ENCODE peak calls at places on chromosomes 12 and 14, in seven cellular contexts. D is progenitor cell of endocrine pancreas; K is type B pancreatic cell; P is T-helper 2 cell treated with Interferon-gamma antibody and Interleukin-4, amounts not matched to agents 5 μg/mL and 100 μg/mL, for 36 hours; Q is left cardiac atrium; J is activated naive CD8-positive, alpha-beta T cell treated with anti-CD3 and anti-CD28 coated beads, Interleukin-2, amount 50 U/mL, for 24 hours; U is cardiac muscle cell. N is an unnamed sample.
A peak's percentile ranks its signal among the peaks of the same experiment; 100 is the strongest.

GRCh38 chr14:55212611-55213010 is 21.2 kb upstream of the DLGAP5 start:
- DNase-seq in J (no peak), P (no peak), Q (no peak), U (no peak), D (no peak), K (no peak), N (no peak)

GRCh38 chr12:89098390-89099102 is 253.8 kb downstream of the DUSP6 start:
- DNase-seq in K (no peak), D (no peak), U (peak; percentile 61), J (no peak), Q (no peak), P (no peak), N (no peak)

GRCh38 chr14:105294142-105294597 is 6.6 kb downstream of the BRF1 start:
- DNase-seq in P (peak; percentile 72), K (no peak), Q (peak; percentile 78), J (peak; percentile 67), D (no peak), U (no peak), N (no peak)

GRCh38 chr14:100504372-100505078 is 82.7 kb downstream of the BEGAIN start:
- DNase-seq in D (no peak), P (no peak), J (no peak), U (no peak), Q (no peak), K (no peak), N (no peak)

GRCh38 chr12:12881495-12881894 is 9.9 kb upstream of the GPRC5A start:
- DNase-seq in Q (no peak), P (no peak), J (no peak), K (no peak), D (no peak), U (no peak), N (no peak)

GRCh38 chr14:51004352-51004800 is 60.1 kb upstream of the PYGL start:
- DNase-seq in P (no peak), U (peak; percentile 45), D (no peak), Q (no peak), J (no peak), K (no peak), N (no peak)

GRCh38 chr12:27709932-27710591 is 570 bp upstream of the MRPS35 start:
- DNase-seq in P (no peak), J (no peak), U (peak; percentile 6), Q (no peak), K (no peak), D (no peak), N (no peak)

GRCh38 chr12:84113666-84114065 is 798.9 kb downstream of the SLC6A15 start:
- DNase-seq in J (no peak), U (no peak), D (no peak), Q (no peak), P (no peak), K (no peak), N (no peak)

GRCh38 chr12:131130311-131130911 is 176.7 kb downstream of the ADGRD1 start:
- DNase-seq in U (no peak), K (peak; percentile 63), D (no peak), J (no peak), Q (no peak), P (no peak), N (no peak)

GRCh38 chr12:52561880-52562449 is 9.0 kb upstream of the KRT71 start:
- DNase-seq in K (no peak), D (no peak), U (no peak), J (no peak), Q (no peak), P (no peak), N (no peak)

GRCh38 chr14:74973003-74973614 is 17.7 kb upstream of the PGF start:
- DNase-seq in J (peak; percentile 34), Q (peak; percentile 84), D (no peak), K (no peak), U (no peak), P (peak; percentile 11), N (no peak)

GRCh38 chr12:102603021-102603420 is 122.7 kb upstream of the IGF1 start:
- DNase-seq in J (no peak), D (no peak), Q (no peak), P (no peak), K (no peak), U (no peak), N (no peak)

GRCh38 chr12:27578689-27579372 is 54.8 kb downstream of the PPFIBP1 start:
- DNase-seq in U (peak; percentile 8), D (no peak), Q (no peak), P (no peak), K (no peak), J (no peak), N (no peak)

GRCh38 chr12:113740699-113741098 is 225.4 kb downstream of the RBM19 start:
- DNase-seq in U (no peak), D (no peak), K (no peak), P (no peak), J (no peak), Q (no peak), N (no peak)

GRCh38 chr12:52010152-52010622 is 3.4 kb downstream of the TAMALIN start:
- DNase-seq in U (peak; percentile 91), K (peak; percentile 86), D (no peak), Q (peak; percentile 88), P (no peak), J (no peak), N (peak; percentile 82)

GRCh38 chr14:94977016-94977415 is 180.3 kb downstream of the DICER1 start:
- DNase-seq in P (no peak), U (no peak), J (no peak), K (no peak), Q (no peak), D (no peak), N (no peak)

GRCh38 chr14:101196051-101196450 is 292.5 kb upstream of the RTL1 start:
- DNase-seq in D (no peak), U (no peak), K (peak; percentile 29), P (no peak), J (no peak), Q (no peak), N (no peak)

GRCh38 chr12:7015555-7016370 is 2.5 kb downstream of the LPCAT3 start:
- DNase-seq in U (no peak), P (no peak), D (no peak), Q (no peak), K (no peak), J (no peak), N (no peak)

GRCh38 chr12:123571343-123571813 is 13.0 kb upstream of the TMED2 start:
- DNase-seq in U (peak; percentile 34), K (no peak), Q (peak; percentile 72), P (no peak), D (no peak), J (no peak), N (no peak)

N was measured in neuronal stem cell.